ENCODE peak calls at places on chromosome 22, in nine cellular contexts. Q, P, T, R, Z, V, Y, J and W are unnamed samples.

GRCh38 chr22:19639610-19640135 is 74.6 kb upstream of the SEPTIN5 start:
- DNase-seq in Q (no peak), P (no peak), T (no peak), R (no peak), Z (peak), V (no peak), Y (no peak), J (no peak), W (no peak)

GRCh38 chr22:44172370-44173108 is 8.2 kb upstream of the PARVG start:
- DNase-seq in Q (no peak), P (no peak), T (peak), R (no peak), Z (peak), V (no peak), Y (no peak), J (peak), W (peak)

GRCh38 chr22:22156716-22157499 is 87.7 kb upstream of the VPREB1 start:
- DNase-seq in Q (peak), P (no peak), T (peak), R (peak), Z (no peak), V (peak), Y (peak), J (peak), W (peak)

GRCh38 chr22:50674127-50674493 is 1.5 kb downstream of the SHANK3 start:
- DNase-seq in Q (no peak), P (no peak), T (no peak), R (no peak), Z (no peak), V (no peak), Y (no peak), J (no peak), W (no peak)

GRCh38 chr22:48004936-48005335 is 1242.5 kb downstream of the TBC1D22A start:
- DNase-seq in Q (no peak), P (no peak), T (no peak), R (no peak), Z (no peak), V (no peak), Y (no peak), J (no peak), W (no peak)

GRCh38 chr22:26548984-26549383 is 36.7 kb upstream of the TFIP11 start:
- DNase-seq in Q (no peak), P (no peak), T (no peak), R (no peak), Z (no peak), V (no peak), Y (no peak), J (no peak), W (no peak)

GRCh38 chr22:28992565-28993326 is 68.9 kb downstream of the C22orf31 start:
- DNase-seq in Q (no peak), P (no peak), T (no peak), R (no peak), Z (no peak), V (no peak), Y (no peak), J (no peak), W (no peak)

GRCh38 chr22:29152381-29153138 is 53.1 kb upstream of the EMID1 start:
- DNase-seq in Q (no peak), P (peak), T (peak), R (no peak), Z (peak), V (no peak), Y (no peak), J (no peak), W (peak)

GRCh38 chr22:41479671-41480396 is 10.9 kb downstream of the ACO2 start:
- DNase-seq in Q (no peak), P (peak), T (no peak), R (peak), Z (peak), V (no peak), Y (no peak), J (no peak), W (peak)

GRCh38 chr22:36328635-36329216 is 59.0 kb downstream of the MYH9 start:
- DNase-seq in Q (no peak), P (no peak), T (no peak), R (peak), Z (peak), V (no peak), Y (peak), J (no peak), W (no peak)

GRCh38 chr22:44224166-44224565 is 43.4 kb downstream of the PARVG start:
- DNase-seq in Q (no peak), P (no peak), T (no peak), R (no peak), Z (no peak), V (no peak), Y (no peak), J (no peak), W (no peak)

GRCh38 chr22:35938226-35938625 is 90.4 kb downstream of the RBFOX2 start:
- DNase-seq in Q (no peak), P (no peak), T (no peak), R (no peak), Z (no peak), V (no peak), Y (no peak), J (no peak), W (no peak)

GRCh38 chr22:33108037-33108436 is 49.9 kb upstream of the SYN3 start:
- DNase-seq in Q (no peak), P (no peak), T (no peak), R (no peak), Z (no peak), V (no peak), Y (no peak), J (no peak), W (no peak)

GRCh38 chr22:43826142-43827093 is 14.3 kb upstream of the EFCAB6 start:
- DNase-seq in Q (no peak), P (no peak), T (no peak), R (peak), Z (peak), V (peak), Y (peak), J (peak), W (peak)

GRCh38 chr22:36055376-36056310 is 27.0 kb upstream of the RBFOX2 start:
- DNase-seq in Q (no peak), P (no peak), T (no peak), R (no peak), Z (no peak), V (peak), Y (no peak), J (no peak), W (no peak)

GRCh38 chr22:31106001-31106571 is 1.3 kb downstream of the SELENOM start:
- DNase-seq in Q (no peak), P (no peak), T (no peak), R (peak), Z (peak), V (no peak), Y (no peak), J (no peak), W (no peak)

GRCh38 chr22:29044657-29045176 is 16.9 kb downstream of the C22orf31 start:
- DNase-seq in Q (no peak), P (no peak), T (no peak), R (peak), Z (no peak), V (no peak), Y (peak), J (no peak), W (no peak)

GRCh38 chr22:17753401-17753989 is 20.8 kb downstream of the BID start:
- DNase-seq in Q (no peak), P (no peak), T (peak), R (peak), Z (no peak), V (no peak), Y (peak), J (no peak), W (no peak)

GRCh38 chr22:19848298-19849224 is 6.1 kb downstream of the GNB1L start:
- DNase-seq in Q (no peak), P (no peak), T (no peak), R (peak), Z (no peak), V (no peak), Y (peak), J (no peak), W (no peak)

GRCh38 chr22:32752868-32753520 is 48.5 kb upstream of the TIMP3 start:
- DNase-seq in Q (no peak), P (no peak), T (no peak), R (peak), Z (no peak), V (no peak), Y (peak), J (no peak), W (no peak)

GRCh38 chr22:41401781-41402648 is 20.3 kb downstream of the TEF start:
- DNase-seq in Q (no peak), P (peak), T (no peak), R (peak), Z (peak), V (peak), Y (peak), J (peak), W (peak)

GRCh38 chr22:38034884-38035529 is 22.2 kb upstream of the PICK1 start:
- DNase-seq in Q (no peak), P (no peak), T (no peak), R (no peak), Z (no peak), V (no peak), Y (no peak), J (no peak), W (no peak)